ENCODE peak calls at places on chromosomes 11 and 22, in nine cellular contexts. H is endodermal cell, Z is psoas muscle, L is Caco-2, R is transverse colon, E is AG04449, A is heart right ventricle, W is neural progenitor cell, K is choroid plexus epithelial cell. O is an unnamed sample.

GRCh38 chr11:34787899-34788298 is 128.3 kb downstream of the APIP start:
- DNase-seq in L (no peak), K (no peak), Z (no peak), H (no peak), A (no peak), W (no peak), R (no peak), E (no peak), O (no peak)

GRCh38 chr22:42511401-42511891 is 8.2 kb downstream of the RRP7A start:
- DNase-seq in K (peak; percentile 23), A (no peak), E (no peak), L (no peak), Z (no peak), H (no peak), R (peak; percentile 45), W (no peak), O (no peak)

GRCh38 chr11:105181100-105181499 is 41.5 kb upstream of the CARD18 start:
- DNase-seq in K (peak; percentile 91), E (no peak), H (no peak), Z (no peak), R (no peak), W (no peak), A (no peak), L (no peak), O (no peak)

GRCh38 chr22:38033522-38034277 is 23.5 kb upstream of the PICK1 start:
- DNase-seq in H (peak; percentile 44), W (peak; percentile 66), E (no peak), R (no peak), L (no peak), Z (peak; percentile 49), A (peak; percentile 30), K (no peak), O (no peak)

GRCh38 chr11:110339456-110339855 is 43.0 kb upstream of the RDX start:
- DNase-seq in R (no peak), L (no peak), Z (no peak), E (no peak), W (no peak), H (no peak), A (no peak), K (no peak), O (peak; percentile 38)

GRCh38 chr11:64856382-64857227 is 12.2 kb upstream of the CDC42BPG start:
- DNase-seq in L (peak; percentile 47), A (peak; percentile 60), H (no peak), Z (peak; percentile 94), W (no peak), R (peak; percentile 70), E (no peak), K (peak; percentile 53), O (peak; percentile 71)

GRCh38 chr11:27214713-27215112 is 148.3 kb downstream of the CCDC34 start:
- DNase-seq in L (no peak), Z (no peak), R (no peak), K (no peak), A (no peak), W (no peak), E (no peak), H (no peak), O (no peak)

GRCh38 chr22:41940853-41941765 is 5.8 kb downstream of the CENPM start:
- DNase-seq in Z (peak; percentile 91), W (peak; percentile 86), K (peak; percentile 93), A (peak; percentile 82), R (peak; percentile 92), L (peak; percentile 87), E (peak; percentile 52), H (peak; percentile 96), O (peak; percentile 91)

GRCh38 chr11:70530629-70531185 is 132.4 kb downstream of the CTTN start:
- DNase-seq in R (no peak), K (no peak), E (no peak), Z (peak; percentile 15), L (no peak), H (no peak), W (no peak), A (no peak), O (no peak)

GRCh38 chr22:27157090-27157489 is 499.7 kb downstream of the MIAT start:
- DNase-seq in L (no peak), R (no peak), A (no peak), K (no peak), E (no peak), W (no peak), H (no peak), Z (no peak), O (no peak)

GRCh38 chr11:88439356-88439755 is 101.8 kb upstream of the CTSC start:
- DNase-seq in K (no peak), H (no peak), A (no peak), Z (no peak), R (no peak), L (no peak), W (no peak), E (no peak), O (no peak)

GRCh38 chr11:17718015-17718414 is 1.4 kb upstream of the MYOD1 start:
- DNase-seq in L (no peak), H (no peak), E (no peak), W (no peak), K (no peak), R (no peak), A (no peak), Z (no peak), O (no peak)

GRCh38 chr11:111923351-111923788 is 4.7 kb downstream of the C11orf52 start:
- DNase-seq in K (peak; percentile 50), Z (no peak), W (no peak), R (no peak), A (no peak), L (no peak), H (peak; percentile 61), E (no peak), O (no peak)

GRCh38 chr11:61327669-61328071 is 5.2 kb downstream of the DDB1 start:
- DNase-seq in A (no peak), R (no peak), Z (no peak), L (no peak), H (no peak), W (no peak), E (peak; percentile 54), K (peak; percentile 82), O (no peak)

GRCh38 chr11:2213384-2213842 is 41.8 kb upstream of the TH start:
- DNase-seq in K (no peak), A (no peak), Z (peak; percentile 45), H (peak; percentile 71), W (peak; percentile 54), R (no peak), L (no peak), E (no peak), O (no peak)

GRCh38 chr22:45975266-45976161 is 1.4 kb downstream of the WNT7B start:
- DNase-seq in W (peak; percentile 60), H (peak; percentile 67), K (no peak), Z (no peak), A (no peak), E (no peak), R (no peak), L (peak; percentile 58), O (no peak)

GRCh38 chr22:45972091-45972867 is 4.7 kb downstream of the WNT7B start:
- DNase-seq in E (no peak), R (no peak), Z (no peak), A (no peak), H (peak; percentile 65), L (no peak), K (no peak), W (peak; percentile 59), O (no peak)

GRCh38 chr22:45976351-45977002 is 485 bp downstream of the WNT7B start:
- DNase-seq in E (no peak), R (no peak), A (no peak), L (no peak), W (peak; percentile 44), Z (no peak), K (no peak), H (no peak), O (no peak)

GRCh38 chr22:45972868-45973212 is 4.1 kb downstream of the WNT7B start:
- DNase-seq in K (no peak), W (no peak), R (no peak), L (no peak), Z (no peak), E (no peak), A (no peak), H (no peak), O (no peak)

DNA sequence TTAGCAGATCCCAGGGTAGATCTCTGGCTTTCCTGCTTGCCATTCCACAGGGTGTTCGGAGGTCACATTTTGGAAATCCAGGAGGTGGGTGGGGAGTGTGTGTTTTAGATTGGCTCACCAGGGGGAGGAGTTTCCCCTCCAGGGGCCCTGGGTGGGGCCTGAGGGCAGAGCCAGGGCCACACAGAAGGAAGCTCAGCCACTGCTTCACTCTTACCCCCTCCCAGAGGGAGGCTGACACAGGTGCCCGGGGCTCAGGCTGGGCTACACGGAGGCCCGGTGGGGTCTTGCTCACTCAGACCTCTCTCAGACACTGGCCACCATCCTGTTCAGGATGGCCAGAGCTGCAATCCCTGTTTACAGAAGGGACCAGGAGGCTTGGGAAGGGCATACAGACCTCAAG is 2.5 kb downstream of the WNT7B start:
- DNase-seq in A (no peak), E (no peak), W (no peak), Z (no peak), K (no peak), R (no peak), H (no peak), L (no peak), O (no peak)
- H3K4me3 ChIP-seq in A (no peak overlapping the region), E (no peak overlapping the region), W (no peak overlapping the region), Z (no peak overlapping the region), K (no peak overlapping the region), R (no peak overlapping the region), H (no peak overlapping the region), L (no peak overlapping the region), O (no peak overlapping the region)

GRCh38 chr11:84721561-84721961 is 905.6 kb downstream of the DLG2 start:
- DNase-seq in H (peak; percentile 34), L (no peak), A (no peak), W (no peak), R (no peak), K (no peak), Z (no peak), E (no peak), O (no peak)

GRCh38 chr11:84719935-84720577 is 907.1 kb downstream of the DLG2 start:
- DNase-seq in Z (peak; percentile 58), W (peak; percentile 70), R (peak; percentile 7), H (peak; percentile 84), L (no peak), E (no peak), A (peak; percentile 11), K (no peak), O (no peak)

GRCh38 chr11:84720706-84721402 is 906.3 kb downstream of the DLG2 start:
- DNase-seq in H (peak; percentile 85), R (peak; percentile 12), W (peak; percentile 53), K (peak; percentile 24), Z (peak; percentile 67), E (no peak), L (no peak), A (peak; percentile 27), O (no peak)

GRCh38 chr11:84722583-84723108 is 904.5 kb downstream of the DLG2 start:
- DNase-seq in R (no peak), E (no peak), L (no peak), H (peak; percentile 74), A (no peak), W (peak; percentile 69), K (no peak), Z (no peak), O (no peak)
- TF ChIP-seq CTCF in R (no peak), E (no peak), L (no peak), H (peak; percentile 89), A (no peak), W (peak; percentile 70), K (no peak), Z (peak; percentile 14), O (no peak)

GRCh38 chr11:15232496-15232895 is 117.8 kb downstream of the INSC start:
- DNase-seq in H (no peak), E (no peak), K (no peak), W (no peak), R (no peak), Z (no peak), A (no peak), L (no peak), O (no peak)
- H3K4me3 ChIP-seq in H (no peak overlapping the region), E (no peak overlapping the region), K (no peak overlapping the region), W (no peak overlapping the region), R (no peak overlapping the region), Z (no peak overlapping the region), A (no peak overlapping the region), L (no peak overlapping the region), O (no peak overlapping the region)

GRCh38 chr22:46681010-46681409 is 57.0 kb downstream of the CERK start:
- DNase-seq in R (no peak), L (peak; percentile 20), Z (no peak), K (no peak), H (no peak), E (no peak), A (no peak), W (no peak), O (peak; percentile 55)
- TF ChIP-seq CTCF in R (peak; percentile 20), L (peak; percentile 37), Z (peak; percentile 17), K (peak; percentile 42), H (no peak), E (no peak), A (no peak), W (no peak), O (peak; percentile 67)